ENCODE peak calls at places on chromosomes 6 and 20, in ten cellular contexts. E, T, I, Y, L, M, A, K, D and S are unnamed samples.

GRCh38 chr6:111825439-111825838 is 47.8 kb downstream of the FYN start:
- DNase-seq in E (no peak), T (no peak), I (no peak), Y (no peak), L (no peak), M (no peak), A (no peak), K (no peak), D (no peak), S (no peak)

GRCh38 chr20:35698298-35699126 is 640 bp downstream of the NFS1 start:
- DNase-seq in E (peak), T (peak), I (no peak), Y (peak), L (no peak), M (no peak), A (no peak), K (no peak), D (peak), S (no peak)

GRCh38 chr6:143059616-143060353 is 904 bp upstream of the AIG1 start:
- DNase-seq in E (no peak), T (peak), I (no peak), Y (no peak), L (no peak), M (no peak), A (no peak), K (peak), D (peak), S (peak)

GRCh38 chr6:74458536-74458935 is 747.3 kb downstream of the COL12A1 start:
- DNase-seq in E (no peak), T (peak), I (no peak), Y (no peak), L (no peak), M (no peak), A (no peak), K (no peak), D (no peak), S (no peak)

GRCh38 chr6:148934534-148934933 is 187.7 kb downstream of the UST start:
- DNase-seq in E (peak), T (peak), I (peak), Y (no peak), L (peak), M (no peak), A (no peak), K (no peak), D (no peak), S (no peak)

GRCh38 chr6:31825553-31825952 is 2.0 kb upstream of the HSPA1B start:
- DNase-seq in E (no peak), T (peak), I (no peak), Y (no peak), L (no peak), M (no peak), A (no peak), K (no peak), D (no peak), S (no peak)

GRCh38 chr6:33419580-33420492 is at the start of gene SYNGAP1:
- DNase-seq in E (peak), T (peak), I (no peak), Y (no peak), L (no peak), M (peak), A (no peak), K (no peak), D (no peak), S (no peak)

GRCh38 chr6:39247667-39248194 is 18.5 kb upstream of the KCNK5 start:
- DNase-seq in E (no peak), T (no peak), I (no peak), Y (no peak), L (no peak), M (no peak), A (no peak), K (no peak), D (no peak), S (no peak)

GRCh38 chr6:146339716-146340115 is 203.9 kb upstream of the RAB32 start:
- DNase-seq in E (no peak), T (peak), I (no peak), Y (no peak), L (no peak), M (no peak), A (no peak), K (no peak), D (no peak), S (no peak)

GRCh38 chr6:149948011-149948410 is 6.2 kb downstream of the ULBP2 start:
- DNase-seq in E (no peak), T (no peak), I (no peak), Y (no peak), L (no peak), M (no peak), A (no peak), K (no peak), D (no peak), S (no peak)

GRCh38 chr20:33732166-33732970 is 572 bp downstream of the ZNF341 start:
- DNase-seq in E (no peak), T (peak), I (peak), Y (no peak), L (peak), M (peak), A (peak), K (peak), D (peak), S (peak)

GRCh38 chr6:143174951-143175350 is 114.3 kb downstream of the AIG1 start:
- DNase-seq in E (no peak), T (no peak), I (no peak), Y (no peak), L (no peak), M (no peak), A (no peak), K (no peak), D (no peak), S (no peak)

GRCh38 chr6:136927313-136927712 is 5.2 kb downstream of the SLC35D3 start:
- DNase-seq in E (no peak), T (peak), I (no peak), Y (peak), L (peak), M (no peak), A (no peak), K (no peak), D (no peak), S (no peak)

GRCh38 chr6:87908978-87909802 is 138.5 kb upstream of the SPACA1 start:
- DNase-seq in E (no peak), T (no peak), I (no peak), Y (no peak), L (no peak), M (no peak), A (no peak), K (no peak), D (no peak), S (no peak)

GRCh38 chr6:84050408-84050807 is 16.8 kb downstream of the MRAP2 start:
- DNase-seq in E (no peak), T (no peak), I (no peak), Y (no peak), L (no peak), M (no peak), A (no peak), K (no peak), D (no peak), S (no peak)

GRCh38 chr6:16570221-16570553 is 191.1 kb downstream of the ATXN1 start:
- DNase-seq in E (no peak), T (no peak), I (no peak), Y (no peak), L (no peak), M (no peak), A (no peak), K (no peak), D (no peak), S (no peak)

GRCh38 chr20:24987244-24987643 is 5.3 kb downstream of the APMAP start:
- DNase-seq in E (no peak), T (no peak), I (no peak), Y (no peak), L (no peak), M (no peak), A (no peak), K (peak), D (no peak), S (no peak)

GRCh38 chr6:133955582-133956412 is 2.8 kb downstream of the TBPL1 start:
- DNase-seq in E (no peak), T (no peak), I (no peak), Y (no peak), L (no peak), M (no peak), A (no peak), K (no peak), D (no peak), S (no peak)

GRCh38 chr6:46888031-46888430 is 33.7 kb downstream of the ADGRF5 start:
- DNase-seq in E (no peak), T (peak), I (no peak), Y (no peak), L (no peak), M (no peak), A (no peak), K (no peak), D (no peak), S (no peak)

GRCh38 chr6:30144821-30145220 is 8.9 kb downstream of the TRIM40 start:
- DNase-seq in E (no peak), T (no peak), I (no peak), Y (no peak), L (no peak), M (no peak), A (no peak), K (no peak), D (no peak), S (no peak)

GRCh38 chr20:16929756-16930155 is 181.6 kb downstream of the OTOR start:
- DNase-seq in E (no peak), T (no peak), I (no peak), Y (no peak), L (no peak), M (no peak), A (no peak), K (no peak), D (no peak), S (no peak)

GRCh38 chr6:6825986-6826901 is 237.7 kb downstream of the LY86 start:
- DNase-seq in E (no peak), T (no peak), I (peak), Y (no peak), L (peak), M (no peak), A (no peak), K (no peak), D (no peak), S (no peak)

GRCh38 chr20:37245671-37246237 is 15.9 kb downstream of the GHRH start:
- DNase-seq in E (no peak), T (no peak), I (peak), Y (peak), L (no peak), M (no peak), A (no peak), K (no peak), D (no peak), S (no peak)

GRCh38 chr20:32355417-32355841 is 2.7 kb upstream of the ASXL1 start:
- DNase-seq in E (no peak), T (no peak), I (no peak), Y (no peak), L (no peak), M (no peak), A (no peak), K (no peak), D (no peak), S (no peak)

GRCh38 chr20:58713801-58714339 is 21.3 kb downstream of the NPEPL1 start:
- DNase-seq in E (no peak), T (no peak), I (no peak), Y (no peak), L (no peak), M (no peak), A (no peak), K (no peak), D (peak), S (no peak)